ENCODE peak calls at places on chromosomes 11 and 22, in five cellular contexts. Z, Y, Q, A and O are unnamed samples.

GRCh38 chr11:31160504-31161422 is 208.8 kb downstream of the DCDC1 start:
- DNase-seq in Z (no peak), Y (peak), Q (no peak), A (no peak), O (no peak)

GRCh38 chr11:70413151-70413550 is 14.8 kb downstream of the CTTN start:
- DNase-seq in Z (no peak), Y (no peak), Q (no peak), A (no peak), O (no peak)

GRCh38 chr11:17351510-17352176 is at the start of gene NCR3LG1:
- DNase-seq in Z (peak), Y (peak), Q (no peak), A (peak), O (peak)

GRCh38 chr22:44828193-44828592 is 75.8 kb downstream of the ARHGAP8 start:
- DNase-seq in Z (peak), Y (peak), Q (no peak), A (peak), O (no peak)

GRCh38 chr11:127070808-127071207 is 70.2 kb upstream of the KIRREL3 start:
- DNase-seq in Z (no peak), Y (no peak), Q (no peak), A (no peak), O (peak)

GRCh38 chr22:48240935-48241230 is 1478.4 kb downstream of the TBC1D22A start:
- DNase-seq in Z (no peak), Y (no peak), Q (no peak), A (no peak), O (no peak)

GRCh38 chr11:76230392-76230791 is 24.1 kb upstream of the WNT11 start:
- DNase-seq in Z (no peak), Y (no peak), Q (no peak), A (peak), O (no peak)

GRCh38 chr22:26770624-26771023 is 113.2 kb downstream of the MIAT start:
- DNase-seq in Z (no peak), Y (no peak), Q (no peak), A (no peak), O (no peak)

GRCh38 chr11:102046841-102047240 is 396 bp upstream of the CFAP300 start:
- DNase-seq in Z (no peak), Y (no peak), Q (no peak), A (no peak), O (no peak)

GRCh38 chr22:30648825-30649224 is 13.2 kb downstream of the SLC35E4 start:
- DNase-seq in Z (no peak), Y (no peak), Q (no peak), A (no peak), O (no peak)

GRCh38 chr22:30650508-30651116 is 15.0 kb downstream of the SLC35E4 start:
- DNase-seq in Z (no peak), Y (no peak), Q (no peak), A (no peak), O (no peak)

GRCh38 chr22:30647536-30647935 is 12.0 kb downstream of the SLC35E4 start:
- DNase-seq in Z (no peak), Y (no peak), Q (no peak), A (no peak), O (no peak)

GRCh38 chr22:30646518-30647160 is 11.1 kb downstream of the SLC35E4 start:
- DNase-seq in Z (no peak), Y (no peak), Q (no peak), A (no peak), O (no peak)

GRCh38 chr22:30649430-30650007 is 13.9 kb downstream of the SLC35E4 start:
- DNase-seq in Z (peak), Y (no peak), Q (no peak), A (no peak), O (no peak)
- H3K27ac ChIP-seq in Z (no peak), Y (no peak), Q (peak), A (peak), O (no peak)

GRCh38 chr11:122745111-122745510 is 89.6 kb downstream of the UBASH3B start:
- DNase-seq in Z (no peak), Y (no peak), Q (no peak), A (no peak), O (no peak)

GRCh38 chr11:122746050-122746478 is 90.5 kb downstream of the UBASH3B start:
- DNase-seq in Z (peak), Y (no peak), Q (peak), A (no peak), O (no peak)

GRCh38 chr11:122742350-122742749 is 86.8 kb downstream of the UBASH3B start:
- DNase-seq in Z (no peak), Y (no peak), Q (no peak), A (no peak), O (no peak)

GRCh38 chr11:122743093-122743741 is 87.7 kb downstream of the UBASH3B start:
- DNase-seq in Z (no peak), Y (no peak), Q (no peak), A (no peak), O (no peak)

GRCh38 chr11:122743949-122744876 is 88.7 kb downstream of the UBASH3B start:
- DNase-seq in Z (peak), Y (no peak), Q (peak), A (no peak), O (no peak)
- TF ChIP-seq POLR2AphosphoS5 in Z (peak), Y (no peak), Q (no peak), A (no peak), O (no peak)

DNA sequence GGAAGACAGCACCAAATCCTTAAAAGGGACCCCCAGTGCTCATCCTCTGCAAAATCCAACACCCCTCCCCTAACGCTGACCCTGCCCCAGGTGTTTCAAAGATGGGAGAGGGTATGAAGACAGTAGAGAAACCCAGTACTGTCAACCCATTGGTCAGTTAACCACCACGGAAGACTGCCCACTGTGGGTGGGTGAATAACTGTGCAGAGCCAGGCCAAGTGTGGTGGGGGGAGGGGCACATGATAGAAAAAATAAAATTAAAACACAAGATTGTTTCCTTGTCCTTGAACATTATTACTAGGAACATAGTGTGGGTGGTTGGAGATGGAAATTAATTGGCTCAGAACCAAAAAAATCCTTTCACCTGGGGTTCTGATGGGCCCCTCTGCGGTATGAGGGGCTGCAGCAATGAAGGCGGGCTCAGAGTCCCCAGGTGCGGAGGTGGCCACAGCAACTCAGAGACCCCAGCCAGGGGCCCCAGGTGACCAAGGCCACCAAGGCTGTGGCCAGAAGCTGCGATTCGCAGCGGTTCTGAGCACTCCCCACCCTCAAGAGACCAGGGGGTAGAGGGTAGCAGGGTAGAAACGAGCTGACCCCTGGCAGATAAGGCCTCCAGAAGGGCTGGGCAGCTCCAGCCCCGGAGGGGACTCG is 1.1 kb downstream of the TNKS1BP1 start:
- DNase-seq in Z (no peak), Y (no peak), Q (no peak), A (no peak), O (no peak)
- H3K4me3 ChIP-seq in Z (peak), Y (peak), Q (peak), A (peak), O (peak)

DNA sequence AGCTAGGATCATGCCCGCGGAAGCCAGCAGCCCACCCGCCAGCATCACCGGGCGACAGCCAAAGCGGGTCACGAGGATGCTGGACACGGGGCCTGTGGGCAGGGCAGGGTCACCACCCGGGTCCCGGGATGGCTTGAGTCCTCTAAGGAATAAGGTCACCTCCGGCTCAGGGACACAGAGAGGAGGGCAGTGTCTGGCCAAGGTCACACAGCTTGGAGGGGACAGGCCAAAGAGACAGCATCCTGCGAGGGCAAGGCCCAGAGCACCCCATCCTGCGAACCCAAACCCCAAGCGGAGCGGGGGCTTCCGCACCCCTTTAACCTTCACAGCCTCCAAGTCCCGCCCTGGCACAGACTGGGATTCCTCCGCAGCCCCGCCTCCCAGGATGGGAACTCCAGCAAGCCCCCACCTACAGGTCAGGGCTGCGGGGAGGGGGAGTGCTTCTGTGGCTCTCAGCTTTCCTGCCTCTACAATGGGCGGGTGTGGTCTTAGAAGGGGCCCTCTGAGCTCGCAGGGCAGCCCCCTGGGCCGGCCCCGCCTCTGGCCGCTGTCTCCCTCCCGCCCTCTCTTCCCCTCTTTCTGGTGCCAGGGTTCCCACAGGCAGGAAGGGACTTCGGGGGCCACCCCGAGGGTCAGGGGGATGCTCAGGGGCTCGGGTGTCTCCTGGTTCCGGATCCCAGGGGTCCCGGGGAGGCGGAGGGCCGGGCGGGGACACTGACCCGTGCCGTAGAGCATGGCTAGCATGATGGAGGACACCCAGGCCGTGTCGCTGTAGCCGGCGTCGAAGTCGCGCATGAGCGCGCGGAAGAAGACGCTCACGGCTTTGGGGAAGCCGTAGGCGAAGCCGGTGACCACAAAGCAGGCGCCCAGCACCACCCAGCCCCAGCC is 1.8 kb downstream of the SLC16A8 start:
- DNase-seq in Z (no peak), Y (peak), Q (no peak), A (no peak), O (no peak)
- H3K27ac ChIP-seq in Z (no peak), Y (no peak), Q (no peak), A (no peak), O (no peak)

GRCh38 chr22:19289475-19290161 is 1.9 kb downstream of the CLTCL1 start:
- DNase-seq in Z (no peak), Y (no peak), Q (no peak), A (no peak), O (peak)

GRCh38 chr22:19290400-19291217 is 910 bp downstream of the CLTCL1 start:
- DNase-seq in Z (no peak), Y (peak), Q (no peak), A (no peak), O (peak)

GRCh38 chr22:19291218-19291579 is 320 bp downstream of the CLTCL1 start:
- DNase-seq in Z (no peak), Y (peak), Q (no peak), A (peak), O (peak)

GRCh38 chr22:19292262-19293230 is 1.0 kb upstream of the CLTCL1 start:
- DNase-seq in Z (peak), Y (no peak), Q (no peak), A (no peak), O (peak)

DNA sequence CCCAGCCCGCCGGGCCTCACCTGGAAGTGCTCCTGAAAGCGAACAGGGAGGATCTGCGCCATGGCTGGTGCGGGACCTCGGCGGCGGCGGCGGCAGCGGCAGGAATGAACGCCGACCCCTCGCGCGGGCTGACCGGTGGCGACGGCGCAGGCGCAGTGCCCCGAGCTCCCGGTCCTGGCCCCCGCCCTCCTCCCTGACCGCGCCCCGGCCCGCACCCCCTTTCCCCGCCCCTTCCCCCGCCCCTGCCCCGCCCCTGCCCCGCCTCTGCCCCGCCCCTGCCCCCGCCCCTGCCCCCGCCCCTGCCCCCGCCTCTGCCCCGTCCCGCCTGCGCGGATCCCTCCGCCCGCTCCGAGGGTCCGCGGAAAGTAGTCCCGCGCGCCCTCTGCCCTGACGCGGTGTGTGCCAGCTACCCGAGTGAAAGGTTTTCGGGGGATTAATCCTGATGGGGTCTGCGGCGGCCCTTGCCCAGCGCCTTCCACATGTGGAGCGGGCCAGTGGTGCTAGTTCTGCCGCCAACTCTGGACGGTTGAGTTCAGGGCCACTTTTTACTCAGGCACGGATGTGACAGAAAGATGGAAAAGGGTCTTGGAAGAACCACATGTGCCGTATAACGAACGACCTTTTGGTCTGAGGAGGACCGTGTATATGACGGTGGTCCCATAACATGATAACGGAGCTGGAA is at the start of gene CLTCL1:
- DNase-seq in Z (peak), Y (peak), Q (peak), A (peak), O (peak)
- TF ChIP-seq POLR2AphosphoS5 in Z (peak), Y (peak), Q (no peak), A (peak), O (peak)

DNA sequence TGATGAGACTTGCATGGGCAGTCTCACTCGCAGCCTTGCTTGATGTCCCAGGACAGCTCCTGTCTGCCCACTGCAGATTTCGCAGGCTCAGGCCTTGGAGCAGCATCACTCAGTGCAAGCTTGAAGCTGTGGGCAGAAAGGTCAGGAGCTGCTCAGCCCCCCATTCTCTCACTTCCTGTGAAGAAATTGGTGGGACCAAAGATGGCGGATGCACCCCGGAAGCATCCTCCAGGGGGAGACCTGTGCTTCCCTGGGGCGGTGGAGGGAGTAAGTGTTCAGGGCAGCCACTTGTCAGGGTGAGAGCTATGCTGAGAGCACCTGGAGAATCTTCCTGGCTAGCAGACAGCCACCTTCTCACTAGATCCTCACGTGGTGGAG is 11.3 kb downstream of the PLAAT2 start:
- DNase-seq in Z (no peak), Y (no peak), Q (no peak), A (no peak), O (no peak)
- H3K4me3 ChIP-seq in Z (no peak), Y (no peak), Q (no peak), A (no peak), O (no peak)

DNA sequence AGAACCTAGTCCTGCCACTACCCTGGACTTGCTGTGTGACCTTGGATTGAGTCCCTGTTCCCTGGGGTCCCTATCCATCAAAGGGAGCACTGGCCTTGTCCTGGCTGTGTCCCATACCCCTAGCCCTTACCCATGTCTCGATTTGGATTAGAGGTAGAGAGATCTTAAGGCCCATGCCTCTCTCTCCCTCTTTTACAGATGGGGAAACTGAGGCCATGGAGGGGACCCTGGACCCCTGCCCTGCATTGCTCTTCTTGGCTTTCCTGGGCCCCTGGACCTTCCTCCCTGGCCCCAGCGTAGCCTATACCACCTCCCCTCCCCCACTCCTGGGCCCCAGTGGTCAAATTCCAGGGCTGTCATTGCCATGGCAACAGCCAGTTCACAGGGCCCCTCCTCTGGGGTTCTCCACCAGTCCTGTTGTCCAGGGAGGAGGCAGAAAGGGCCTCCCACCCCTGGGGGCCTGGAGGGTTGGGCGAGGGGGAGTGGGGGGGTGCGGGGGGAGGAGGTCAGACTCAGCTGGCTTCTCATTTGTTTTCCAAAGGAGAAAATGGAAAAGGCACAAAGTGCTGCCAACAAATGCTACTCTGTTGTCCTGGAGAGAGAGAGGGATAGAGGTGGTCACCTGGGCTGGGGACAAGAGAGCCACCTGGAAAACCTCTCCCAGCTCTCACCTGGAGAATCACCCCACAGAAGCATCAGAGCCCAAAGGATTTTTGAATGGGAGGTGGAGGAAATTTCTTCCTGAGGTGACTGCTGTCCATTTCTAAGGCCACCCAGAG is 23.3 kb downstream of the ARHGEF17 start:
- DNase-seq in Z (no peak), Y (peak), Q (no peak), A (peak), O (no peak)
- H3K27ac ChIP-seq in Z (no peak), Y (no peak), Q (no peak), A (peak), O (peak)

GRCh38 chr11:203056-203944 is 3.9 kb downstream of the BET1L start:
- DNase-seq in Z (no peak), Y (no peak), Q (no peak), A (no peak), O (no peak)

GRCh38 chr11:200224-201003 is 6.8 kb downstream of the BET1L start:
- DNase-seq in Z (no peak), Y (peak), Q (no peak), A (no peak), O (no peak)

GRCh38 chr11:202490-202889 is 4.7 kb downstream of the BET1L start:
- DNase-seq in Z (no peak), Y (no peak), Q (no peak), A (no peak), O (no peak)

GRCh38 chr11:203945-204586 is 3.1 kb downstream of the BET1L start:
- DNase-seq in Z (no peak), Y (no peak), Q (no peak), A (no peak), O (no peak)

GRCh38 chr11:201936-202335 is 5.3 kb downstream of the BET1L start:
- DNase-seq in Z (no peak), Y (peak), Q (no peak), A (no peak), O (no peak)
- TF ChIP-seq POLR2AphosphoS5 in Z (no peak), Y (no peak), Q (peak), A (no peak), O (no peak)